ENCODE peak calls at places on chromosome 11, in seven cellular contexts. G, F, Z, Q, V, D and A are unnamed samples.
A peak's percentile ranks its signal among the peaks of the same experiment; 100 is the strongest.

GRCh38 chr11:130262424-130262823 is 52.3 kb downstream of the ZBTB44 start:
- DNase-seq in G (no peak), F (no peak), V (no peak), Z (no peak), D (no peak), Q (no peak), A (no peak)

GRCh38 chr11:67675058-67675747 is 780 bp upstream of the ALDH3B2 start:
- DNase-seq in V (no peak), Z (no peak), D (no peak), F (no peak), G (no peak), Q (no peak), A (no peak)

GRCh38 chr11:47800759-47801158 is 33.6 kb upstream of the FNBP4 start:
- DNase-seq in G (no peak), D (no peak), F (no peak), Z (no peak), V (no peak), Q (no peak), A (no peak)

GRCh38 chr11:40759341-40759740 is 700.1 kb downstream of the LRRC4C start:
- DNase-seq in G (no peak), F (no peak), V (no peak), Z (no peak), D (no peak), Q (no peak), A (no peak)

GRCh38 chr11:133579165-133580031 is 47.1 kb upstream of the OPCML start:
- DNase-seq in V (no peak), D (no peak), Z (no peak), Q (no peak), F (no peak), G (no peak), A (no peak)

GRCh38 chr11:20605602-20606091 is 6.2 kb downstream of the SLC6A5 start:
- DNase-seq in F (no peak), Z (no peak), D (no peak), V (no peak), Q (no peak), G (no peak), A (no peak)

GRCh38 chr11:61575886-61576516 is 4.9 kb downstream of the SYT7 start:
- DNase-seq in Z (no peak), V (no peak), F (peak; percentile 78), D (no peak), G (no peak), Q (no peak), A (no peak)

GRCh38 chr11:10942621-10943020 is 84.8 kb upstream of the ZBED5 start:
- DNase-seq in F (no peak), G (no peak), D (no peak), Z (no peak), Q (no peak), V (no peak), A (no peak)

GRCh38 chr11:32385998-32386397 is 49.3 kb downstream of the WT1 start:
- DNase-seq in V (no peak), F (no peak), D (no peak), Q (peak; percentile 73), G (no peak), Z (no peak), A (no peak)

GRCh38 chr11:23455291-23455864 is 595.1 kb upstream of the CCDC179 start:
- DNase-seq in G (no peak), V (no peak), Z (no peak), D (no peak), Q (no peak), F (no peak), A (no peak)

GRCh38 chr11:6611092-6612007 is 666 bp downstream of the TAF10 start:
- DNase-seq in D (peak; percentile 54), Z (no peak), Q (peak; percentile 36), F (no peak), V (peak; percentile 24), G (no peak), A (no peak)

GRCh38 chr11:61874460-61874809 is 16.9 kb downstream of the FADS3 start:
- DNase-seq in D (no peak), F (peak; percentile 87), Q (no peak), Z (no peak), G (no peak), V (no peak), A (no peak)

GRCh38 chr11:120061761-120062560 is 76.0 kb downstream of the TRIM29 start:
- DNase-seq in Q (no peak), Z (no peak), F (no peak), D (no peak), G (no peak), V (no peak), A (no peak)

GRCh38 chr11:32597914-32598313 is 14.3 kb downstream of the EIF3M start:
- DNase-seq in F (no peak), Q (no peak), G (no peak), Z (no peak), D (no peak), V (no peak), A (no peak)